ENCODE peak calls at places on chromosomes 5 and 9, in five cellular contexts. G, Y, W, D and Q are unnamed samples.

GRCh38 chr5:62059960-62060359 is 246.0 kb upstream of the KIF2A start:
- DNase-seq in G (no peak), Y (no peak), W (no peak), D (no peak), Q (no peak)

GRCh38 chr5:36602711-36603321 is 3.6 kb upstream of the SLC1A3 start:
- DNase-seq in G (no peak), Y (no peak), W (no peak), D (no peak), Q (peak)

GRCh38 chr5:159725475-159725874 is 190.8 kb upstream of the ADRA1B start:
- DNase-seq in G (no peak), Y (no peak), W (no peak), D (no peak), Q (no peak)

GRCh38 chr5:158155811-158156495 is 297.0 kb upstream of the CLINT1 start:
- DNase-seq in G (no peak), Y (no peak), W (no peak), D (no peak), Q (no peak)

GRCh38 chr9:94807556-94807955 is 81.1 kb downstream of the AOPEP start:
- DNase-seq in G (no peak), Y (no peak), W (no peak), D (no peak), Q (no peak)

GRCh38 chr9:6873862-6874261 is 116.1 kb downstream of the KDM4C start:
- DNase-seq in G (peak), Y (no peak), W (no peak), D (no peak), Q (no peak)

GRCh38 chr5:135221187-135221473 is 177.9 kb downstream of the MACROH2A1 start:
- DNase-seq in G (no peak), Y (no peak), W (no peak), D (no peak), Q (no peak)

GRCh38 chr9:136155576-136155975 is 36.9 kb upstream of the TMEM250 start:
- DNase-seq in G (no peak), Y (no peak), W (no peak), D (no peak), Q (no peak)

GRCh38 chr5:9594913-9595312 is 35.2 kb downstream of the TAS2R1 start:
- DNase-seq in G (no peak), Y (no peak), W (no peak), D (no peak), Q (no peak)

GRCh38 chr5:83570916-83571315 is 99.4 kb downstream of the VCAN start:
- DNase-seq in G (peak), Y (no peak), W (no peak), D (no peak), Q (no peak)

GRCh38 chr5:67824852-67825251 is 390.7 kb upstream of the PIK3R1 start:
- DNase-seq in G (no peak), Y (no peak), W (no peak), D (no peak), Q (no peak)

GRCh38 chr9:95005276-95006141 is 279.0 kb downstream of the AOPEP start:
- DNase-seq in G (no peak), Y (no peak), W (no peak), D (no peak), Q (no peak)

GRCh38 chr5:141493500-141494422 is 4.9 kb downstream of the PCDHGC5 start:
- DNase-seq in G (peak), Y (no peak), W (no peak), D (no peak), Q (no peak)

GRCh38 chr5:77636423-77637169 is 1.9 kb downstream of the OTP start:
- DNase-seq in G (no peak), Y (no peak), W (no peak), D (no peak), Q (no peak)

GRCh38 chr5:34914671-34915138 is 599 bp downstream of the RAD1 start:
- DNase-seq in G (peak), Y (no peak), W (peak), D (no peak), Q (no peak)

GRCh38 chr5:159051431-159052281 is 48.1 kb downstream of the EBF1 start:
- DNase-seq in G (peak), Y (peak), W (no peak), D (no peak), Q (no peak)

GRCh38 chr9:130555968-130556367 is 23.4 kb upstream of the FUBP3 start:
- DNase-seq in G (no peak), Y (no peak), W (no peak), D (no peak), Q (no peak)